ENCODE peak calls at places on chromosomes 1 and 21, in ten cellular contexts. D is stimulated activated CD4-positive, alpha-beta T cell treated with anti-CD3 and anti-CD28 coated beads, Interleukin-1b, Interleukin-23, amount 100 ng/mL, for 24 hours; U is GM04503; C is A172; S is NCI-H1417; J is K562; G is activated T-helper 1 cell treated with anti-CD3 and anti-CD28 coated beads, Interleukin-12 subunit alpha, Interleukin-12 subunit beta, Interleukin-2, Interleukin-4 antibody, amounts not matched to agents 30 ng/mL and 10 ng/mL and 1 ng/mL, durations not matched to agents 14 hours and 24 hours and 36 hours; M is activated naive CD4-positive, alpha-beta T cell; X is aorta; Y is MG63. Q is an unnamed sample.

GRCh38 chr1:201795066-201795465 is 33.9 kb upstream of the IPO9 start:
- DNase-seq in D (no peak), U (no peak), C (peak), S (peak), J (no peak), G (no peak), M (no peak), X (no peak), Y (no peak), Q (peak)

GRCh38 chr1:30188329-30188728 is 535.1 kb downstream of the MATN1 start:
- DNase-seq in D (no peak), U (no peak), C (no peak), S (no peak), J (no peak), G (no peak), M (no peak), X (no peak), Y (no peak), Q (no peak)

GRCh38 chr21:42047821-42048613 is 23.1 kb upstream of the UMODL1 start:
- DNase-seq in D (no peak), U (peak), C (peak), S (no peak), J (no peak), G (no peak), M (no peak), X (peak), Y (peak), Q (peak)

GRCh38 chr1:15902882-15903281 is 55.4 kb downstream of the SPEN start:
- DNase-seq in D (no peak), U (peak), C (peak), S (no peak), J (no peak), G (no peak), M (no peak), X (no peak), Y (no peak), Q (peak)

GRCh38 chr1:197801684-197802083 is 26.4 kb upstream of the DENND1B start:
- DNase-seq in D (no peak), U (no peak), C (no peak), S (no peak), J (no peak), G (no peak), M (no peak), X (no peak), Y (no peak), Q (no peak)

GRCh38 chr21:41678944-41679343 is 87.9 kb downstream of the RIPK4 start:
- DNase-seq in D (no peak), U (peak), C (peak), S (peak), J (peak), G (no peak), M (no peak), X (peak), Y (peak), Q (peak)

GRCh38 chr1:242412921-242413320 is 111.6 kb downstream of the PLD5 start:
- DNase-seq in D (no peak), U (no peak), C (no peak), S (no peak), J (no peak), G (no peak), M (no peak), X (no peak), Y (no peak), Q (no peak)

GRCh38 chr21:14284439-14284838 is 68.5 kb downstream of the RBM11 start:
- DNase-seq in D (no peak), U (no peak), C (no peak), S (no peak), J (no peak), G (no peak), M (no peak), X (no peak), Y (no peak), Q (no peak)

GRCh38 chr21:17469727-17470126 is 43.1 kb upstream of the CXADR start:
- DNase-seq in D (no peak), U (no peak), C (no peak), S (no peak), J (no peak), G (no peak), M (no peak), X (no peak), Y (no peak), Q (no peak)

GRCh38 chr21:37008705-37009104 is 2.2 kb downstream of the RIPPLY3 start:
- DNase-seq in D (no peak), U (no peak), C (no peak), S (peak), J (no peak), G (no peak), M (no peak), X (no peak), Y (no peak), Q (no peak)

GRCh38 chr1:199064971-199065370 is 426.1 kb downstream of the PTPRC start:
- DNase-seq in D (no peak), U (no peak), C (peak), S (no peak), J (no peak), G (no peak), M (no peak), X (no peak), Y (peak), Q (no peak)

GRCh38 chr1:178540646-178541045 is 27.7 kb downstream of the TEX35 start:
- DNase-seq in D (no peak), U (peak), C (peak), S (no peak), J (no peak), G (no peak), M (no peak), X (no peak), Y (peak), Q (peak)

GRCh38 chr1:55423376-55423775 is 208.2 kb upstream of the USP24 start:
- DNase-seq in D (no peak), U (no peak), C (no peak), S (no peak), J (no peak), G (no peak), M (no peak), X (no peak), Y (no peak), Q (no peak)

GRCh38 chr1:204591473-204592090 is 75.4 kb downstream of the MDM4 start:
- DNase-seq in D (no peak), U (peak), C (peak), S (no peak), J (no peak), G (no peak), M (no peak), X (no peak), Y (no peak), Q (peak)

GRCh38 chr1:153533689-153534201 is 2.0 kb downstream of the S100A6 start:
- DNase-seq in D (no peak), U (peak), C (peak), S (peak), J (peak), G (no peak), M (no peak), X (peak), Y (peak), Q (peak)

Q was measured in RKO.